ENCODE peak calls at places on chromosome 21, in six cellular contexts. L is effector CD8-positive, alpha-beta T cell; S is stimulated activated CD8-positive, alpha-beta memory T cell treated with anti-CD3 and anti-CD28 coated beads, Interleukin-7, amount 100 ng/mL, for 24 hours; A is HTR-8/SVneo; C is WTC11; W is COR-L47. Y is an unnamed sample.

GRCh38 chr21:9753943-9754342 is 767.4 kb upstream of the TPTE start:
- DNase-seq in L (no peak), S (no peak), A (no peak), C (no peak), W (no peak), Y (no peak)

GRCh38 chr21:18722193-18722592 is 318.6 kb upstream of the TMPRSS15 start:
- DNase-seq in L (no peak), S (no peak), A (no peak), C (no peak), W (no peak), Y (no peak)

GRCh38 chr21:38985423-38986378 is 180.0 kb downstream of the ETS2 start:
- DNase-seq in L (no peak), S (peak), A (peak), C (no peak), W (peak), Y (peak)

GRCh38 chr21:32717851-32718316 is 9.9 kb downstream of the SYNJ1 start:
- DNase-seq in L (no peak), S (no peak), A (no peak), C (no peak), W (no peak), Y (no peak)

GRCh38 chr21:45301521-45302081 is 13.9 kb upstream of the POFUT2 start:
- DNase-seq in L (no peak), S (no peak), A (no peak), C (peak), W (no peak), Y (no peak)

GRCh38 chr21:30116474-30116873 is 50.1 kb downstream of the CLDN17 start:
- DNase-seq in L (no peak), S (no peak), A (no peak), C (no peak), W (no peak), Y (no peak)

GRCh38 chr21:41709965-41710822 is 56.7 kb downstream of the RIPK4 start:
- DNase-seq in L (no peak), S (no peak), A (no peak), C (no peak), W (no peak), Y (no peak)

GRCh38 chr21:36725793-36726386 is 27.0 kb downstream of the SIM2 start:
- DNase-seq in L (no peak), S (no peak), A (no peak), C (no peak), W (no peak), Y (no peak)

GRCh38 chr21:37742532-37742931 is 173.7 kb downstream of the KCNJ6 start:
- DNase-seq in L (no peak), S (no peak), A (no peak), C (no peak), W (no peak), Y (no peak)

GRCh38 chr21:42681296-42682206 is 28.1 kb downstream of the PDE9A start:
- DNase-seq in L (no peak), S (no peak), A (no peak), C (no peak), W (no peak), Y (no peak)

GRCh38 chr21:34745557-34746255 is 76.9 kb downstream of the CLIC6 start:
- DNase-seq in L (peak), S (no peak), A (peak), C (peak), W (peak), Y (peak)

GRCh38 chr21:14120091-14120734 is 90.5 kb downstream of the LIPI start:
- DNase-seq in L (no peak), S (peak), A (no peak), C (peak), W (peak), Y (peak)

GRCh38 chr21:41562101-41563000 is 54.4 kb upstream of the TMPRSS2 start:
- DNase-seq in L (no peak), S (no peak), A (no peak), C (no peak), W (no peak), Y (no peak)

GRCh38 chr21:43269461-43269860 is 100.7 kb downstream of the CRYAA start:
- DNase-seq in L (no peak), S (peak), A (no peak), C (peak), W (no peak), Y (no peak)

GRCh38 chr21:31042080-31042464 is 3.8 kb upstream of the KRTAP19-8 start:
- DNase-seq in L (no peak), S (no peak), A (no peak), C (no peak), W (no peak), Y (no peak)

GRCh38 chr21:26473471-26473870 is 99.6 kb downstream of the CYYR1 start:
- DNase-seq in L (no peak), S (no peak), A (no peak), C (no peak), W (no peak), Y (no peak)

GRCh38 chr21:23507501-23507900 is 2099.8 kb downstream of the MRPL39 start:
- DNase-seq in L (no peak), S (no peak), A (no peak), C (no peak), W (no peak), Y (no peak)

GRCh38 chr21:24023936-24024335 is 1583.3 kb downstream of the MRPL39 start:
- DNase-seq in L (no peak), S (no peak), A (no peak), C (no peak), W (peak), Y (no peak)

GRCh38 chr21:44947930-44948331 is 8.1 kb downstream of the SLX9 start:
- DNase-seq in L (no peak), S (no peak), A (no peak), C (no peak), W (no peak), Y (no peak)

GRCh38 chr21:44487831-44488230 is 32.5 kb downstream of the LRRC3 start:
- DNase-seq in L (no peak), S (peak), A (no peak), C (peak), W (no peak), Y (peak)

GRCh38 chr21:45735259-45736000 is 91.9 kb downstream of the PCBP3 start:
- DNase-seq in L (no peak), S (no peak), A (no peak), C (no peak), W (no peak), Y (no peak)

GRCh38 chr21:44529011-44529421 is 11.0 kb downstream of the KRTAP10-1 start:
- DNase-seq in L (no peak), S (no peak), A (no peak), C (peak), W (no peak), Y (no peak)

GRCh38 chr21:46269466-46269865 is 15.9 kb downstream of the MCM3AP start:
- DNase-seq in L (no peak), S (no peak), A (no peak), C (no peak), W (no peak), Y (no peak)

GRCh38 chr21:44065428-44065827 is 41.8 kb upstream of the PWP2 start:
- DNase-seq in L (peak), S (peak), A (no peak), C (no peak), W (no peak), Y (peak)

GRCh38 chr21:42655797-42656770 is 2.7 kb downstream of the PDE9A start:
- DNase-seq in L (no peak), S (no peak), A (no peak), C (peak), W (peak), Y (no peak)

GRCh38 chr21:26070822-26071425 is 99.6 kb downstream of the APP start:
- DNase-seq in L (no peak), S (no peak), A (no peak), C (no peak), W (no peak), Y (no peak)

GRCh38 chr21:26280715-26281310 is 110.2 kb upstream of the APP start:
- DNase-seq in L (no peak), S (no peak), A (no peak), C (no peak), W (no peak), Y (no peak)

GRCh38 chr21:31222142-31222541 is 121.9 kb downstream of the TIAM1 start:
- DNase-seq in L (no peak), S (no peak), A (no peak), C (no peak), W (peak), Y (no peak)

GRCh38 chr21:44379991-44380865 is 26.8 kb downstream of the TRPM2 start:
- DNase-seq in L (no peak), S (no peak), A (no peak), C (no peak), W (no peak), Y (no peak)

GRCh38 chr21:45014747-45015468 is 59.5 kb upstream of the ADARB1 start:
- DNase-seq in L (no peak), S (no peak), A (no peak), C (peak), W (no peak), Y (no peak)

GRCh38 chr21:34086887-34087306 is 13.5 kb downstream of the MRPS6 start:
- DNase-seq in L (no peak), S (no peak), A (no peak), C (no peak), W (no peak), Y (no peak)